ENCODE peak calls at places on chromosomes 16 and 17, in nine cellular contexts. One of them, this sample, is unnamed. For H3K9me3, the result is how much of the 10 kb centered on the place peaks cover.

GRCh38 chr16:69564845-69565610 is 738 bp upstream of the NFAT5 start:
- DNase-seq in tibial nerve: no peak
- DNase-seq in tibial artery: no peak
- DNase-seq in esophagus squamous epithelium: no peak
- DNase-seq in OCI-LY7: peak
- DNase-seq in K562: no peak
- DNase-seq in Peyer's patch: no peak
- DNase-seq in body of pancreas: no peak
- DNase-seq in right lobe of liver: no peak
- DNase-seq in this sample: no peak

GRCh38 chr17:80025796-80026195 is 9.9 kb downstream of the TBC1D16 start:
- DNase-seq in tibial nerve: no peak
- DNase-seq in tibial artery: no peak
- DNase-seq in esophagus squamous epithelium: no peak
- DNase-seq in OCI-LY7: no peak
- DNase-seq in K562: no peak
- DNase-seq in Peyer's patch: no peak
- DNase-seq in body of pancreas: no peak
- DNase-seq in right lobe of liver: no peak
- DNase-seq in this sample: peak

GRCh38 chr16:73113326-73113720 is 65.4 kb upstream of the ZFHX3 start:
- DNase-seq in tibial nerve: no peak
- DNase-seq in tibial artery: no peak
- DNase-seq in esophagus squamous epithelium: no peak
- DNase-seq in OCI-LY7: no peak
- DNase-seq in K562: no peak
- DNase-seq in Peyer's patch: no peak
- DNase-seq in body of pancreas: no peak
- DNase-seq in right lobe of liver: no peak
- DNase-seq in this sample: no peak

GRCh38 chr17:18139498-18139897 is 30.9 kb downstream of the MYO15A start:
- DNase-seq in tibial nerve: no peak
- DNase-seq in tibial artery: no peak
- DNase-seq in esophagus squamous epithelium: no peak
- DNase-seq in OCI-LY7: no peak
- DNase-seq in K562: no peak
- DNase-seq in Peyer's patch: no peak
- DNase-seq in body of pancreas: no peak
- DNase-seq in right lobe of liver: peak
- DNase-seq in this sample: no peak

GRCh38 chr17:56908061-56908542 is 5.7 kb downstream of the TRIM25 start:
- DNase-seq in tibial nerve: no peak
- DNase-seq in tibial artery: peak
- DNase-seq in esophagus squamous epithelium: no peak
- DNase-seq in OCI-LY7: peak
- DNase-seq in K562: no peak
- DNase-seq in Peyer's patch: peak
- DNase-seq in body of pancreas: no peak
- DNase-seq in right lobe of liver: peak
- DNase-seq in this sample: peak

GRCh38 chr17:60720763-60721531 is 43.3 kb downstream of the BCAS3 start:
- DNase-seq in tibial nerve: no peak
- DNase-seq in tibial artery: no peak
- DNase-seq in esophagus squamous epithelium: no peak
- DNase-seq in OCI-LY7: peak
- DNase-seq in K562: peak
- DNase-seq in Peyer's patch: peak
- DNase-seq in body of pancreas: peak
- DNase-seq in right lobe of liver: no peak
- DNase-seq in this sample: no peak

GRCh38 chr17:29449865-29450671 is 59.9 kb downstream of the TAOK1 start:
- DNase-seq in tibial nerve: no peak
- DNase-seq in tibial artery: no peak
- DNase-seq in esophagus squamous epithelium: no peak
- DNase-seq in OCI-LY7: no peak
- DNase-seq in K562: no peak
- DNase-seq in Peyer's patch: no peak
- DNase-seq in body of pancreas: no peak
- DNase-seq in right lobe of liver: no peak
- DNase-seq in this sample: no peak

GRCh38 chr17:67386965-67387551 is 10.0 kb downstream of the PITPNC1 start:
- DNase-seq in tibial nerve: no peak
- DNase-seq in tibial artery: no peak
- DNase-seq in esophagus squamous epithelium: no peak
- DNase-seq in OCI-LY7: peak
- DNase-seq in K562: peak
- DNase-seq in Peyer's patch: peak
- DNase-seq in body of pancreas: peak
- DNase-seq in right lobe of liver: no peak
- DNase-seq in this sample: peak

GRCh38 chr16:87621550-87621829 is 19.2 kb downstream of the JPH3 start:
- DNase-seq in tibial nerve: no peak
- DNase-seq in tibial artery: no peak
- DNase-seq in esophagus squamous epithelium: no peak
- DNase-seq in OCI-LY7: no peak
- DNase-seq in K562: no peak
- DNase-seq in Peyer's patch: no peak
- DNase-seq in body of pancreas: no peak
- DNase-seq in right lobe of liver: no peak
- DNase-seq in this sample: no peak

GRCh38 chr17:28416703-28417311 is 10.8 kb upstream of the SLC46A1 start:
- DNase-seq in tibial nerve: no peak
- DNase-seq in tibial artery: peak
- DNase-seq in esophagus squamous epithelium: no peak
- DNase-seq in OCI-LY7: peak
- DNase-seq in K562: peak
- DNase-seq in Peyer's patch: peak
- DNase-seq in body of pancreas: peak
- DNase-seq in right lobe of liver: peak
- DNase-seq in this sample: no peak

GRCh38 chr16:31083081-31083480 is 5.7 kb downstream of the PRSS53 start:
- DNase-seq in tibial nerve: no peak
- DNase-seq in tibial artery: no peak
- DNase-seq in esophagus squamous epithelium: no peak
- DNase-seq in OCI-LY7: no peak
- DNase-seq in K562: peak
- DNase-seq in Peyer's patch: no peak
- DNase-seq in body of pancreas: no peak
- DNase-seq in right lobe of liver: no peak
- DNase-seq in this sample: peak

GRCh38 chr17:19933221-19933620 is 44.4 kb downstream of the AKAP10 start:
- DNase-seq in tibial nerve: no peak
- DNase-seq in tibial artery: no peak
- DNase-seq in esophagus squamous epithelium: no peak
- DNase-seq in OCI-LY7: no peak
- DNase-seq in K562: no peak
- DNase-seq in Peyer's patch: no peak
- DNase-seq in body of pancreas: no peak
- DNase-seq in right lobe of liver: no peak
- DNase-seq in this sample: no peak

GRCh38 chr16:57807252-57807967 is 5.1 kb upstream of the KIFC3 start:
- DNase-seq in tibial nerve: no peak
- DNase-seq in tibial artery: no peak
- DNase-seq in esophagus squamous epithelium: no peak
- DNase-seq in OCI-LY7: no peak
- DNase-seq in K562: no peak
- DNase-seq in Peyer's patch: no peak
- DNase-seq in body of pancreas: no peak
- DNase-seq in right lobe of liver: no peak
- DNase-seq in this sample: no peak

GRCh38 chr16:31148896-31149295 is 970 bp downstream of the PRSS36 start:
- DNase-seq in tibial nerve: no peak
- DNase-seq in tibial artery: no peak
- DNase-seq in esophagus squamous epithelium: no peak
- DNase-seq in OCI-LY7: no peak
- DNase-seq in K562: no peak
- DNase-seq in Peyer's patch: no peak
- DNase-seq in body of pancreas: no peak
- DNase-seq in right lobe of liver: no peak
- DNase-seq in this sample: no peak

GRCh38 chr16:31916056-31916488 is 42.5 kb downstream of the ZNF267 start:
- DNase-seq in tibial nerve: no peak
- DNase-seq in tibial artery: no peak
- DNase-seq in esophagus squamous epithelium: no peak
- DNase-seq in OCI-LY7: peak
- DNase-seq in K562: no peak
- DNase-seq in Peyer's patch: no peak
- DNase-seq in body of pancreas: no peak
- DNase-seq in right lobe of liver: no peak
- DNase-seq in this sample: no peak

GRCh38 chr17:46197526-46197925 is 4.3 kb upstream of the KANSL1 start:
- DNase-seq in tibial nerve: no peak
- DNase-seq in tibial artery: no peak
- DNase-seq in esophagus squamous epithelium: no peak
- DNase-seq in OCI-LY7: no peak
- DNase-seq in K562: no peak
- DNase-seq in Peyer's patch: no peak
- DNase-seq in body of pancreas: no peak
- DNase-seq in right lobe of liver: no peak
- DNase-seq in this sample: no peak

GRCh38 chr16:71712501-71712900 is 12.0 kb downstream of the PHLPP2 start:
- DNase-seq in tibial nerve: no peak
- DNase-seq in tibial artery: no peak
- DNase-seq in esophagus squamous epithelium: no peak
- DNase-seq in OCI-LY7: no peak
- DNase-seq in K562: no peak
- DNase-seq in Peyer's patch: no peak
- DNase-seq in body of pancreas: no peak
- DNase-seq in right lobe of liver: no peak
- DNase-seq in this sample: no peak

GRCh38 chr17:7263071-7263800 is 958 bp upstream of the CLDN7 start:
- DNase-seq in tibial nerve: no peak
- DNase-seq in tibial artery: no peak
- DNase-seq in esophagus squamous epithelium: no peak
- DNase-seq in OCI-LY7: no peak
- DNase-seq in K562: peak
- DNase-seq in Peyer's patch: peak
- DNase-seq in body of pancreas: peak
- DNase-seq in right lobe of liver: no peak
- DNase-seq in this sample: peak

GRCh38 chr17:35359396-35359795 is 14.0 kb downstream of the SLFN11 start:
- DNase-seq in tibial nerve: no peak
- DNase-seq in tibial artery: no peak
- DNase-seq in esophagus squamous epithelium: no peak
- DNase-seq in OCI-LY7: no peak
- DNase-seq in K562: no peak
- DNase-seq in Peyer's patch: no peak
- DNase-seq in body of pancreas: no peak
- DNase-seq in right lobe of liver: no peak
- DNase-seq in this sample: no peak

GRCh38 chr17:67546578-67547527 is 169.8 kb downstream of the PITPNC1 start:
- DNase-seq in tibial nerve: no peak
- DNase-seq in tibial artery: peak
- DNase-seq in esophagus squamous epithelium: no peak
- DNase-seq in OCI-LY7: peak
- DNase-seq in K562: no peak
- DNase-seq in Peyer's patch: peak
- DNase-seq in body of pancreas: peak
- DNase-seq in right lobe of liver: peak
- DNase-seq in this sample: peak

GRCh38 chr16:10987361-10988163 is 43.2 kb downstream of the CLEC16A start:
- DNase-seq in tibial nerve: no peak
- DNase-seq in tibial artery: no peak
- DNase-seq in esophagus squamous epithelium: no peak
- DNase-seq in OCI-LY7: no peak
- DNase-seq in K562: no peak
- DNase-seq in Peyer's patch: no peak
- DNase-seq in body of pancreas: no peak
- DNase-seq in right lobe of liver: no peak
- DNase-seq in this sample: no peak

GRCh38 chr17:69103557-69104233 is 38.0 kb downstream of the ABCA6 start:
- DNase-seq in tibial nerve: no peak
- DNase-seq in tibial artery: no peak
- DNase-seq in esophagus squamous epithelium: no peak
- DNase-seq in OCI-LY7: no peak
- DNase-seq in K562: peak
- DNase-seq in Peyer's patch: no peak
- DNase-seq in body of pancreas: peak
- DNase-seq in right lobe of liver: no peak
- DNase-seq in this sample: no peak

GRCh38 chr16:3285131-3285530 is 1.8 kb downstream of the ZNF263 start:
- DNase-seq in tibial nerve: no peak
- DNase-seq in tibial artery: no peak
- DNase-seq in esophagus squamous epithelium: no peak
- DNase-seq in OCI-LY7: no peak
- DNase-seq in K562: no peak
- DNase-seq in Peyer's patch: no peak
- DNase-seq in body of pancreas: no peak
- DNase-seq in right lobe of liver: no peak
- DNase-seq in this sample: no peak
- H3K9me3 ChIP-seq in tibial nerve: half or more
- H3K9me3 ChIP-seq in tibial artery: under half
- H3K9me3 ChIP-seq in esophagus squamous epithelium: under half
- H3K9me3 ChIP-seq in OCI-LY7: under half
- H3K9me3 ChIP-seq in K562: under half
- H3K9me3 ChIP-seq in Peyer's patch: under half
- H3K9me3 ChIP-seq in body of pancreas: under half
- H3K9me3 ChIP-seq in right lobe of liver: under half
- H3K9me3 ChIP-seq in this sample: under half

DNA sequence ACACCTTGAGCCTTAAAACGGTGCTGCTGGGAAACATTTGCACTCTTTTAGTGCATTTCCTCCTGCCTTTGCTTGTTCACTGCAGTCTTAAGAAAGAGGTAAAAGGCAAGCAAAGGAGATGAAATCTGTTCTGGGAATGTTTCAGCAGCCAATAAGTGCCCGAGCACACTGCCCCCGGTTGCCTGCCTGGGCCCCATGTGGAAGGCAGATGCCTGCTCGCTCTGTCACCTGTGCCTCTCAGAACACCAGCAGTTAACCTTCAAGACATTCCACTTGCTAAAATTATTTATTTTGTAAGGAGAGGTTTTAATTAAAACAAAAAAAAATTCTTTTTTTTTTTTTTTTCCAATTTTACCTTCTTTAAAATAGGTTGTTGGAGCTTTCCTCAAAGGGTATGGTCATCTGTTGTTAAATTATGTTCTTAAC is 4.4 kb downstream of the SOX9 start:
- DNase-seq in tibial nerve: no peak
- DNase-seq in tibial artery: no peak
- DNase-seq in esophagus squamous epithelium: no peak
- DNase-seq in OCI-LY7: no peak
- DNase-seq in K562: no peak
- DNase-seq in Peyer's patch: no peak
- DNase-seq in body of pancreas: no peak
- DNase-seq in right lobe of liver: no peak
- DNase-seq in this sample: peak
- H3K27ac ChIP-seq in tibial nerve: no peak
- H3K27ac ChIP-seq in tibial artery: no peak
- H3K27ac ChIP-seq in esophagus squamous epithelium: no peak
- H3K27ac ChIP-seq in OCI-LY7: no peak
- H3K27ac ChIP-seq in K562: no peak
- H3K27ac ChIP-seq in Peyer's patch: no peak
- H3K27ac ChIP-seq in body of pancreas: no peak
- H3K27ac ChIP-seq in right lobe of liver: no peak
- H3K27ac ChIP-seq in this sample: peak

GRCh38 chr17:81487089-81487486 is 25.5 kb downstream of the ACTG1 start:
- DNase-seq in tibial nerve: no peak
- DNase-seq in tibial artery: no peak
- DNase-seq in esophagus squamous epithelium: no peak
- DNase-seq in OCI-LY7: no peak
- DNase-seq in K562: no peak
- DNase-seq in Peyer's patch: no peak
- DNase-seq in body of pancreas: no peak
- DNase-seq in right lobe of liver: no peak
- DNase-seq in this sample: no peak
- H3K9me3 ChIP-seq in tibial nerve: under half
- H3K9me3 ChIP-seq in tibial artery: under half
- H3K9me3 ChIP-seq in esophagus squamous epithelium: under half
- H3K9me3 ChIP-seq in OCI-LY7: under half
- H3K9me3 ChIP-seq in K562: under half
- H3K9me3 ChIP-seq in Peyer's patch: under half
- H3K9me3 ChIP-seq in body of pancreas: under half
- H3K9me3 ChIP-seq in right lobe of liver: under half
- H3K9me3 ChIP-seq in this sample: under half

GRCh38 chr17:82553210-82553930 is 33.8 kb downstream of the FOXK2 start:
- DNase-seq in tibial nerve: no peak
- DNase-seq in tibial artery: no peak
- DNase-seq in esophagus squamous epithelium: no peak
- DNase-seq in OCI-LY7: peak
- DNase-seq in K562: no peak
- DNase-seq in Peyer's patch: no peak
- DNase-seq in body of pancreas: peak
- DNase-seq in right lobe of liver: no peak
- DNase-seq in this sample: no peak
- H3K27ac ChIP-seq in tibial nerve: no peak
- H3K27ac ChIP-seq in tibial artery: peak
- H3K27ac ChIP-seq in esophagus squamous epithelium: peak
- H3K27ac ChIP-seq in OCI-LY7: peak
- H3K27ac ChIP-seq in K562: peak
- H3K27ac ChIP-seq in Peyer's patch: no peak
- H3K27ac ChIP-seq in body of pancreas: no peak
- H3K27ac ChIP-seq in right lobe of liver: no peak
- H3K27ac ChIP-seq in this sample: peak